ENCODE peak calls at places on chromosomes 3 and 15, in six cellular contexts. One of them, this sample, is unnamed.

GRCh38 chr3:9439331-9439730 is 41.9 kb downstream of the SETD5 start:
- ATAC-seq in upper lobe of left lung: no peak
- ATAC-seq in A549: no peak
- ATAC-seq in HepG2: no peak
- ATAC-seq in K562: peak
- ATAC-seq in GM12878: no peak
- ATAC-seq in this sample: no peak

GRCh38 chr3:78091478-78092119 is 1051.7 kb downstream of the ROBO2 start:
- ATAC-seq in upper lobe of left lung: no peak
- ATAC-seq in A549: no peak
- ATAC-seq in HepG2: no peak
- ATAC-seq in K562: no peak
- ATAC-seq in GM12878: no peak
- ATAC-seq in this sample: no peak

GRCh38 chr3:63945558-63946096 is 33.4 kb upstream of the SCAANT1 start:
- ATAC-seq in upper lobe of left lung: no peak
- ATAC-seq in A549: no peak
- ATAC-seq in HepG2: peak
- ATAC-seq in K562: no peak
- ATAC-seq in GM12878: no peak
- ATAC-seq in this sample: peak

GRCh38 chr3:71057526-71057894 is 526.0 kb downstream of the FOXP1 start:
- ATAC-seq in upper lobe of left lung: no peak
- ATAC-seq in A549: no peak
- ATAC-seq in HepG2: no peak
- ATAC-seq in K562: no peak
- ATAC-seq in GM12878: no peak
- ATAC-seq in this sample: no peak

GRCh38 chr15:100057281-100057680 is 284.5 kb downstream of the ADAMTS17 start:
- ATAC-seq in upper lobe of left lung: no peak
- ATAC-seq in A549: no peak
- ATAC-seq in HepG2: no peak
- ATAC-seq in K562: no peak
- ATAC-seq in GM12878: no peak
- ATAC-seq in this sample: no peak

GRCh38 chr15:54836052-54836795 is 360.5 kb downstream of the RSL24D1 start:
- ATAC-seq in upper lobe of left lung: no peak
- ATAC-seq in A549: no peak
- ATAC-seq in HepG2: no peak
- ATAC-seq in K562: no peak
- ATAC-seq in GM12878: peak
- ATAC-seq in this sample: no peak

GRCh38 chr3:158725348-158725966 is 6.8 kb downstream of the RARRES1 start:
- ATAC-seq in upper lobe of left lung: peak
- ATAC-seq in A549: peak
- ATAC-seq in HepG2: peak
- ATAC-seq in K562: peak
- ATAC-seq in GM12878: no peak
- ATAC-seq in this sample: peak

GRCh38 chr15:67067930-67068542 is 2.6 kb downstream of the SMAD3 start:
- ATAC-seq in upper lobe of left lung: no peak
- ATAC-seq in A549: no peak
- ATAC-seq in HepG2: no peak
- ATAC-seq in K562: peak
- ATAC-seq in GM12878: peak
- ATAC-seq in this sample: no peak

GRCh38 chr15:68149059-68149458 is 56.1 kb downstream of the CALML4 start:
- ATAC-seq in upper lobe of left lung: no peak
- ATAC-seq in A549: no peak
- ATAC-seq in HepG2: no peak
- ATAC-seq in K562: no peak
- ATAC-seq in GM12878: no peak
- ATAC-seq in this sample: no peak

GRCh38 chr3:141243295-141243707 is 11.7 kb downstream of the PXYLP1 start:
- ATAC-seq in upper lobe of left lung: no peak
- ATAC-seq in A549: no peak
- ATAC-seq in HepG2: no peak
- ATAC-seq in K562: peak
- ATAC-seq in GM12878: no peak
- ATAC-seq in this sample: no peak

GRCh38 chr3:18567293-18567692 is 142.2 kb upstream of the SATB1 start:
- ATAC-seq in upper lobe of left lung: no peak
- ATAC-seq in A549: no peak
- ATAC-seq in HepG2: no peak
- ATAC-seq in K562: no peak
- ATAC-seq in GM12878: no peak
- ATAC-seq in this sample: no peak

GRCh38 chr3:17964113-17964512 is 221.7 kb upstream of the TBC1D5 start:
- ATAC-seq in upper lobe of left lung: no peak
- ATAC-seq in A549: no peak
- ATAC-seq in HepG2: no peak
- ATAC-seq in K562: no peak
- ATAC-seq in GM12878: no peak
- ATAC-seq in this sample: no peak

GRCh38 chr15:101062471-101063171 is 143.5 kb downstream of the LRRK1 start:
- ATAC-seq in upper lobe of left lung: no peak
- ATAC-seq in A549: no peak
- ATAC-seq in HepG2: no peak
- ATAC-seq in K562: no peak
- ATAC-seq in GM12878: peak
- ATAC-seq in this sample: no peak

GRCh38 chr3:177452487-177452886 is 255.2 kb upstream of the TBL1XR1 start:
- ATAC-seq in upper lobe of left lung: no peak
- ATAC-seq in A549: peak
- ATAC-seq in HepG2: no peak
- ATAC-seq in K562: no peak
- ATAC-seq in GM12878: no peak
- ATAC-seq in this sample: peak

GRCh38 chr15:98799991-98800390 is 151.7 kb downstream of the IGF1R start:
- ATAC-seq in upper lobe of left lung: no peak
- ATAC-seq in A549: peak
- ATAC-seq in HepG2: no peak
- ATAC-seq in K562: no peak
- ATAC-seq in GM12878: no peak
- ATAC-seq in this sample: no peak

GRCh38 chr3:112958749-112959560 is 15.9 kb downstream of the CD200R1 start:
- ATAC-seq in upper lobe of left lung: no peak
- ATAC-seq in A549: no peak
- ATAC-seq in HepG2: no peak
- ATAC-seq in K562: peak
- ATAC-seq in GM12878: peak
- ATAC-seq in this sample: no peak

GRCh38 chr3:14460342-14461005 is 58.1 kb downstream of the SLC6A6 start:
- ATAC-seq in upper lobe of left lung: peak
- ATAC-seq in A549: peak
- ATAC-seq in HepG2: no peak
- ATAC-seq in K562: no peak
- ATAC-seq in GM12878: no peak
- ATAC-seq in this sample: peak

GRCh38 chr15:73540161-73540560 is 93.0 kb downstream of the NPTN start:
- ATAC-seq in upper lobe of left lung: no peak
- ATAC-seq in A549: peak
- ATAC-seq in HepG2: no peak
- ATAC-seq in K562: no peak
- ATAC-seq in GM12878: no peak
- ATAC-seq in this sample: no peak

GRCh38 chr15:67074886-67075229 is 9.5 kb downstream of the SMAD3 start:
- ATAC-seq in upper lobe of left lung: no peak
- ATAC-seq in A549: no peak
- ATAC-seq in HepG2: no peak
- ATAC-seq in K562: no peak
- ATAC-seq in GM12878: no peak
- ATAC-seq in this sample: peak

GRCh38 chr3:170749765-170750477 is 120.1 kb downstream of the RPL22L1 start:
- ATAC-seq in upper lobe of left lung: no peak
- ATAC-seq in A549: no peak
- ATAC-seq in HepG2: no peak
- ATAC-seq in K562: peak
- ATAC-seq in GM12878: no peak
- ATAC-seq in this sample: no peak

GRCh38 chr3:170751894-170752283 is 118.1 kb downstream of the RPL22L1 start:
- ATAC-seq in upper lobe of left lung: no peak
- ATAC-seq in A549: peak
- ATAC-seq in HepG2: no peak
- ATAC-seq in K562: no peak
- ATAC-seq in GM12878: no peak
- ATAC-seq in this sample: peak

GRCh38 chr3:170752571-170753155 is 117.3 kb downstream of the RPL22L1 start:
- ATAC-seq in upper lobe of left lung: no peak
- ATAC-seq in A549: no peak
- ATAC-seq in HepG2: no peak
- ATAC-seq in K562: no peak
- ATAC-seq in GM12878: no peak
- ATAC-seq in this sample: no peak

GRCh38 chr3:170750478-170750830 is 119.5 kb downstream of the RPL22L1 start:
- ATAC-seq in upper lobe of left lung: no peak
- ATAC-seq in A549: no peak
- ATAC-seq in HepG2: no peak
- ATAC-seq in K562: peak
- ATAC-seq in GM12878: no peak
- ATAC-seq in this sample: no peak

DNA sequence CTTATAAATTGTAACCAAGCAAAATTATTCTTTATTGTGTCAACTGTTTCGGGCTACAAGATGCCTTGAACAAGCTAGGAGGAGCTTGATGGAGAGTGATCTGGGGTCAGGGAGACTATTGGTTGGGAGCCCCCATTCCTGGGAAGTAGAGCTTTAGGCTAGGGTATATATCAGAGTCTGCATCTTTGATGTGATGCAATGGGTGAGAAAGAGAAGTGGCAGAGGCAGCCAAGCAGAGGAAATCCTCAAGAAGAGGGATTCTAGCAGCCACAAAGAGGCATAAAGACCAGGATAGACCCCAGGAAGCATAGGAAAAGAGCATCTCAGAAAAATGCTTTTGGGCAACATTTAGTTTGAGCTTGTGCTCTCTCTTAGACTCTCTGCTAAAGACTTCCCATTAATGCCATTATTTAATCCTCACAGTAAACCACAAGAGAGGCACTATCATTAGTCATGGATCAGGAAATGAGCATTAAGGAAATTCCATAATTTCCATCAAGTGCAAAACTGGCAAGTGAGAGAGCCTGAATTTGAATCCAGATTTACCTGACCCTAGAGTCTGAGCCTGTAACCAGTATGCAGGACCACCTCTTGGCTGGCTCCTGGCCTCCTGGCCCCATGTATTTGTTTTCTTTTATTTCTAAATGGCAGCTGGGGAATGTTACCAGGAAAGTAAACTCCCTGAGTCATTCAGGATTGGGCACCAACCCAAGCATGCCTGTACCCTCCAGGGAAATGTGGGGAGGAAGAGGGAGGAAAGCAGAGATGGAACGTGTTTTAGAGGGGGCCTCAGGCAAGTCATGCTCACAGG is 118.7 kb downstream of the RPL22L1 start:
- ATAC-seq in upper lobe of left lung: peak
- ATAC-seq in A549: peak
- ATAC-seq in HepG2: no peak
- ATAC-seq in K562: peak
- ATAC-seq in GM12878: no peak
- ATAC-seq in this sample: peak
- TF ChIP-seq EP300 in upper lobe of left lung: no peak
- TF ChIP-seq EP300 in A549: no peak
- TF ChIP-seq EP300 in HepG2: no peak
- TF ChIP-seq EP300 in K562: peak
- TF ChIP-seq EP300 in GM12878: no peak
- TF ChIP-seq EP300 in this sample: no peak

DNA sequence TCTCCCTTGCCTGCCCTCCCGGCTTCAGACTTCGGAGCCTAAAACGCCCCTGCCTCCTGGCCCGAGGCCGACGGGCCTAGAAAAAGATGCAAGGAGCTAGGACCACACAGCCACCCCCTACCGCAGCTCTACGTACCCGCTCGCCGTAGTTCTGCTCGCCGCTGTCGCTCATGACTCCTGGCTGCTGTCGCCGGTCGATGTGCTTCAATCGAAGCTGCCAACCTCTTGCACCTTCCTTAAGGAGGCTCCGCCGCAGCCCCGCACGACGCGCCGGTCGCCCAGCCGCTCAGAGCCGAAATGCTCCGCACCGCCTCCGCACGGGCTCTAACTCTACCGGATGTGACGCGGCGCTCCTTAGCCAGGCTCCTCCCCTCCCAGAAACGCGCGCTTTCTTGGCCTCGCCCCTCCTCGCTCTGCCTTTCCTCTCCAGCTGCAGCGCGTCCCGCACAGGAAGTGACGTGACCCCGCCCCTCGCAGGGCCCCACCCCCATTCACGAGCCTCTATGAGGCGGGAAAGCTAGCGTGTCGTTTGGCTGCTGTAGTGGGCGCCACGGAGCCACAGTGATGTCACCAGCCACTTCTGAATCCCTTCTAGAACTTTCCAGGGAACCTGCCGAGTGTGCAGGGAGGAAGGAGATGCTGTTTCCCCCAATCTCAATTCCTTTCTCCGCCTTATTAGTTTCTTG is at the start of gene TRA2B:
- ATAC-seq in upper lobe of left lung: peak
- ATAC-seq in A549: peak
- ATAC-seq in HepG2: peak
- ATAC-seq in K562: peak
- ATAC-seq in GM12878: peak
- ATAC-seq in this sample: peak
- TF ChIP-seq EP300 in upper lobe of left lung: no peak
- TF ChIP-seq EP300 in A549: no peak
- TF ChIP-seq EP300 in HepG2: peak
- TF ChIP-seq EP300 in K562: peak
- TF ChIP-seq EP300 in GM12878: no peak
- TF ChIP-seq EP300 in this sample: no peak

GRCh38 chr15:92034227-92034626 is 180.7 kb downstream of the SLCO3A1 start:
- ATAC-seq in upper lobe of left lung: no peak
- ATAC-seq in A549: no peak
- ATAC-seq in HepG2: no peak
- ATAC-seq in K562: no peak
- ATAC-seq in GM12878: no peak
- ATAC-seq in this sample: peak
- TF ChIP-seq EP300 in upper lobe of left lung: no peak
- TF ChIP-seq EP300 in A549: no peak
- TF ChIP-seq EP300 in HepG2: no peak
- TF ChIP-seq EP300 in K562: no peak
- TF ChIP-seq EP300 in GM12878: no peak
- TF ChIP-seq EP300 in this sample: no peak

DNA sequence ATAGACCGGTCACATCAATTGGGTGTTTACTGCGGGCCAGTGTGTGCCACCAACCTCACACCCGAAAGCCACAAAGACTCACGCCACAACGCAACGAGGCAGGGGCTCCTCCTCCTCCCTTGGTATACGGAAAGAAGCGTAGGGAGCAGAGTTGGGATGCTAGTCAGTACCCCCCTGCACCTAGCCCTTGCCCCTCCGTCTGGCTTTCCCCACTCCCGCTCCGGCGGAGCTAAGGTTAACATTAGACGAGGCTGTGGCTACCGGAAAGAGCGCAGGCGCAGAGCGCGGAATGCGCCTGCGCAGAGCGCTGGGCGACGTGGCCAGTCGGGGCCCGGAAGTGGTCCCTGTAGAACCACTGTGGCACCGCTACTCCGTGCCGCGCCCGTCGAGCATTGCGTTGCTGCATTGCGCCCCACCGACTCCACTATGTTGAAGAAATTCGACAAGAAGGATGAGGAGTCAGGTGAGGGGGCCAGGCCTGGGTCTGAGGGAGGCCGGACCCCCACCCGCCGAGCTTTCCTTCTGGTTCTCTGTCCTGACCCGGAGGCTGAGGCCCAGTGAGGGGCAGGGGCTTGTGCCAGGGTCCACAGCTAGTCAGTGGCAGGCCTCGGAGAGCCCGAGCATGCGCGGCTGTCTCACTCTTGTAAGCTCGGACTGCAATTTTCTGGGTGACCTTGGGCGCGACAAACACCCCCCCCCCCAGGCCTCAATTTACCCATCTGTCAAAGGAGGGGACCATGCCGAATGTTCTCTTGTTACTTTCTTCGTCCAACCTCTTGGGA is at the start of gene COPG1:
- ATAC-seq in upper lobe of left lung: peak
- ATAC-seq in A549: peak
- ATAC-seq in HepG2: peak
- ATAC-seq in K562: peak
- ATAC-seq in GM12878: peak
- ATAC-seq in this sample: peak
- TF ChIP-seq EP300 in upper lobe of left lung: no peak
- TF ChIP-seq EP300 in A549: no peak
- TF ChIP-seq EP300 in HepG2: no peak
- TF ChIP-seq EP300 in K562: peak
- TF ChIP-seq EP300 in GM12878: no peak
- TF ChIP-seq EP300 in this sample: no peak